ENCODE peak calls at places on chromosomes 12 and 14, in seven cellular contexts. I, L, Q, Z, W, X and G are unnamed samples.

GRCh38 chr12:110556705-110557104 is 26.4 kb downstream of the PPTC7 start:
- DNase-seq in W (no peak), I (no peak), Z (no peak), L (no peak), Q (no peak), X (no peak), G (no peak)

GRCh38 chr12:100359822-100360221 is 2.9 kb downstream of the SLC17A8 start:
- DNase-seq in Z (no peak), L (no peak), I (no peak), X (no peak), Q (no peak), W (no peak), G (no peak)

GRCh38 chr14:102504302-102504950 is 5.2 kb downstream of the ANKRD9 start:
- DNase-seq in Q (no peak), W (no peak), X (no peak), Z (no peak), L (no peak), I (no peak), G (no peak)

GRCh38 chr12:41452838-41453237 is 264.7 kb downstream of the PDZRN4 start:
- DNase-seq in I (no peak), L (peak), W (no peak), X (no peak), Z (no peak), Q (no peak), G (no peak)

GRCh38 chr14:67418368-67419174 is 6.6 kb upstream of the PLEK2 start:
- DNase-seq in Z (peak), W (no peak), Q (no peak), X (peak), I (no peak), L (no peak), G (no peak)

GRCh38 chr14:50020799-50021198 is 95.6 kb downstream of the VCPKMT start:
- DNase-seq in X (no peak), I (no peak), Q (no peak), Z (no peak), L (no peak), W (no peak), G (no peak)

GRCh38 chr12:14390449-14390848 is 25.0 kb downstream of the ATF7IP start:
- DNase-seq in X (no peak), W (no peak), Z (no peak), Q (no peak), L (no peak), I (no peak), G (no peak)

GRCh38 chr12:2355198-2355597 is 302.4 kb downstream of the CACNA1C start:
- DNase-seq in X (no peak), Q (no peak), W (no peak), L (no peak), I (no peak), Z (no peak), G (no peak)

GRCh38 chr12:2324375-2324774 is 271.6 kb downstream of the CACNA1C start:
- DNase-seq in X (peak), Z (peak), Q (no peak), L (no peak), I (no peak), W (no peak), G (no peak)

GRCh38 chr12:47834199-47835016 is 14.7 kb upstream of the HDAC7 start:
- DNase-seq in Q (no peak), X (no peak), L (no peak), W (no peak), Z (no peak), I (no peak), G (no peak)

GRCh38 chr12:132366341-132366861 is 37.0 kb upstream of the GALNT9 start:
- DNase-seq in Q (no peak), I (no peak), L (no peak), W (peak), Z (no peak), X (peak), G (no peak)

GRCh38 chr12:117009759-117010158 is 89.5 kb downstream of the TESC start:
- DNase-seq in W (no peak), L (peak), Q (no peak), X (no peak), I (no peak), Z (no peak), G (no peak)

GRCh38 chr12:52155048-52155868 is 36.6 kb downstream of the KRT80 start:
- DNase-seq in X (no peak), L (no peak), Z (no peak), Q (no peak), I (no peak), W (no peak), G (no peak)

GRCh38 chr12:93029091-93029490 is 100.0 kb upstream of the EEA1 start:
- DNase-seq in W (no peak), I (no peak), Q (no peak), X (no peak), L (no peak), Z (no peak), G (no peak)

GRCh38 chr12:52181757-52182156 is 10.1 kb downstream of the KRT80 start:
- DNase-seq in X (no peak), Z (no peak), Q (no peak), W (no peak), L (peak), I (no peak), G (no peak)

GRCh38 chr14:101554991-101555668 is 6.2 kb upstream of the DIO3 start:
- DNase-seq in W (no peak), X (no peak), L (no peak), Q (no peak), Z (peak), I (no peak), G (no peak)

GRCh38 chr12:98373019-98373554 is 142.3 kb upstream of the TMPO start:
- DNase-seq in Z (no peak), I (no peak), W (no peak), X (no peak), Q (no peak), L (peak), G (peak)

GRCh38 chr14:61337893-61338292 is 16.5 kb downstream of the PRKCH start:
- DNase-seq in Q (no peak), L (no peak), X (no peak), Z (peak), W (no peak), I (no peak), G (no peak)

GRCh38 chr12:107597695-107598410 is 87.7 kb upstream of the PWP1 start:
- DNase-seq in Q (no peak), X (no peak), Z (no peak), W (no peak), L (no peak), I (peak), G (no peak)

GRCh38 chr14:61565181-61565580 is 130.1 kb upstream of the HIF1A start:
- DNase-seq in W (no peak), Z (no peak), L (no peak), I (no peak), Q (no peak), X (no peak), G (no peak)

GRCh38 chr14:69712637-69713088 is 54.3 kb upstream of the SRSF5 start:
- DNase-seq in L (peak), Z (peak), Q (no peak), W (no peak), X (peak), I (no peak), G (peak)

GRCh38 chr12:11677024-11677423 is 27.6 kb downstream of the ETV6 start:
- DNase-seq in Z (no peak), Q (no peak), X (no peak), W (no peak), I (no peak), L (no peak), G (no peak)

GRCh38 chr14:101428409-101428808 is 132.9 kb upstream of the DIO3 start:
- DNase-seq in Q (no peak), X (no peak), I (no peak), Z (no peak), L (no peak), W (no peak), G (no peak)

GRCh38 chr12:116639765-116640164 is 80.6 kb downstream of the MAP1LC3B2 start:
- DNase-seq in I (no peak), Z (no peak), W (no peak), L (no peak), X (no peak), Q (no peak), G (no peak)

GRCh38 chr12:101256271-101256670 is 23.6 kb upstream of the UTP20 start:
- DNase-seq in W (no peak), I (no peak), Q (no peak), L (no peak), Z (no peak), X (no peak), G (no peak)

GRCh38 chr12:65756956-65757511 is 67.2 kb upstream of the HMGA2 start:
- DNase-seq in I (peak), Q (peak), Z (no peak), W (no peak), L (no peak), X (no peak), G (no peak)

DNA sequence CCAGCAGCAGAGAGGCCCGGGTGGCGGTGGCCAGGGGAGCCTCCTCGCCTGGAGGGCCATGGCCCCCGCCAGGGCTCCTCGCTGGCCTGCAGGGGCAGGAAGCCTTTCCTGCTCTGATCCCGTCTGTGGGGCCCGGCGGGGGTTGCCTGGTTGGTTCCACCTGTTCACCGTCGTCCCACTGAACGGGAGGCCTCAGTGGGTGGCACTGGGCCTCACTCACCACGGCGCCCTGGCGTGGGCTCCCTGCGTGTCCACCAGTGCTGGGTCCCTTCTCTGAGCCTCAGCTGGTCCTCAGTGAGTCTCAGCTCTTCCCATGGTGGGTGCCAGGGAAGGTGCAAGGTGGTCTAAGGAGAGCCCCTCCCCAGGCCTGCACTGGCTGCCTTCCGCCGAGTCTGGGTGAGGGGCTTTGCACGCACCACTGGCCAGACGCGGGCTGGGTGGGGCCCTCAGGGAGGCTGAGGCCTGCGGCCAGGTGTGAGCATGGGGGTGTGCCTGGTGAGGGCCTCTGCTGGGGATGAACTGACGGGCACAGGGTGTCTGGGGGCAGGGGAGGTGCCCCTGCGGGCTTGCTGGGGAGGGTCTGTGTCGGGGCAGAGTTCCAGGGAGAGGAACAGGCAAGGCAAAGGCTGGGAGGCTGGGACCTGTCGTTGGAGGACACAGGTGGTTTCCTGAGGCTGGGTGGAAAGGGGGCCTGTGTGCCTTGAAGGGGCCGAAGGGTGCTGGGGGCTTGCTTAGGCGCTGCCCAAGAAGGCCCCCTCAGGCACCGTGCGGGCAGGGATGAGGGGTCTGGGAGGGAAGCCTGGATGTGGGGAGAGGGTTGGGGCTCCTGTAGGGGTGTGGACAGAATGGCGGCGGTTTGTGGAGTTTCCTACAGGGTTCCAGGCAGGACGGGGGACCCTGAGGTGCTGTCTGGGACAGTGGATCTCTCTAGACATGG is 339.8 kb downstream of the TMEM121 start:
- DNase-seq in X (peak), W (no peak), L (no peak), I (no peak), Z (no peak), Q (no peak), G (no peak)
- TF ChIP-seq POLR2AphosphoS5 in X (no peak), W (no peak), L (no peak), I (no peak), Z (no peak), Q (no peak), G (no peak)

DNA sequence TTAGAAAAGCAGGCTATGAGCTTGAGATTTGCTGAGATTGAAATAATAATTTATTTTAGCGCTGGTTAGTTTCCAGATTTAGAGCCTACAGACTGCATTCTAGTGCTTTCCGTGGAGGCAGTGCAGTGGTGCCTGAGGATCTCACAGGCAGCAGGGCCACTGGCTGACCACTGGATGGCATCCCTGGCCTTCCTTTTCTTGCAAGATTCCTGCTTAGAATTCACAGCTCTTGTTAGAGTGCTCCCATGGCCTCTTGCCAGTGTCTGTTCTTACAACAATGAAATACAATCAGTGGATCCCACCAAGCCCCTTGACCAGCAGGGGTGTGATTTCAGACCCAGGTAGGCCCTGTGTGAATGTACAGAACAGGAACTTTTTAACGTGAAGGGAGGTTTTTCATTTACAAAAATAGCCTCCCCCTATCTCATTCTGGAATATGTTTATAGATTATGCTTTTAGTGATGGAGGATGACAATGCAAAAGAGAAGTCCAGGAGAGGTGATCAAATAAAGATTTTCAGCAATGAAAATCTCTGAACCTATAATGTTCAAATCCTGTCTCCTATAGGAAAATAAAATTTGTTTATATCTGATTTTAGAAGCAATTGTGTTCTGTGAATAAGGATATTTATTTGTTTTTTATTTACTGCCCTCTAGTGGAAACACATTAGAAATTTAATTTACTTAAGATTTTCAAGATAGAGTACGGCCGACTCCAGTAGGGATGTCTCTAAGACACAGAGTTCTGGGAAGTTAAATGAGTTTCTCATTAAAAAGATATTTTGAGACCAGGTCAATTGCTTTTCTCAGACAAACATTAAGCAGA is 362.2 kb upstream of the STXBP6 start:
- DNase-seq in I (no peak), X (peak), Q (no peak), L (peak), W (no peak), Z (no peak), G (no peak)
- TF ChIP-seq POLR2AphosphoS5 in I (no peak), X (no peak), Q (no peak), L (no peak), W (no peak), Z (no peak), G (no peak)

GRCh38 chr14:94775082-94775874 is 5.4 kb upstream of the GSC start:
- DNase-seq in W (no peak), I (no peak), Z (no peak), L (peak), Q (no peak), X (no peak), G (no peak)

GRCh38 chr14:94773682-94774211 is 3.8 kb upstream of the GSC start:
- DNase-seq in Z (no peak), I (no peak), L (peak), Q (no peak), W (no peak), X (no peak), G (no peak)

GRCh38 chr14:94771906-94772468 is 2.1 kb upstream of the GSC start:
- DNase-seq in I (no peak), Z (no peak), Q (no peak), L (peak), W (no peak), X (no peak), G (no peak)

GRCh38 chr14:94771191-94771905 is 1.4 kb upstream of the GSC start:
- DNase-seq in L (peak), Q (no peak), W (no peak), Z (no peak), X (no peak), I (no peak), G (no peak)

DNA sequence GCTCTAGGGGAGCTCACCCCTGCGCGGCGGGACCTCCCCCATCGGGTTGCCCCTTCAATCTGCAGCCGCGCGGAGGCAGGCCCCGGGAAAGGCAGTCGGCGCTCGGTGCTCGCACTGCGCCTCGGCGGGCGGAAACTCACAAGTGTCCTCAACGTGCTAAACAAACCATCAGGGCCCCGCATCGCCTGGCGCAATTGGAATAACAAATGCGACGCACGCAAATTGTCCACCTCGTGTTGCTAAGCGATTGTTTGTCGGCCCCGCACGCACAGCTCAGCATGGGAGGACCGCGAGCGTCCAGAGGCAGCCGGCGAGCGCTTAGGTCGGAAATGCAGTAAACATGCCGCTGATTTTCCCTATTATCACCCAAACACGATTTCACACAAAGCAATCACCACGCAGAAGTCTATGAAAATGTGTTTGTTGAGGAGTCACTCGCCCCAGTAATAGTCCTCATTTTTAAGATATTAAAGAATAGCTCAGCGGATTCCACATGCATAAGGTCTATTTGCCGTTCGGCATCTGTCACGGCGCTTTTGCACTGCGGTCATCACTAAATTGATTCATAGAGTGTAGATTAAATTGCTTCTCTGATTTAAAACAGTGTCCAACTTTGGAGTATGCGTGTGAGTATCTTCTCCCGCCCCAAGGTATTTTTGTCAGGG is 3.2 kb upstream of the GSC start:
- DNase-seq in L (peak), W (no peak), X (no peak), Z (no peak), Q (no peak), I (no peak), G (no peak)
- TF ChIP-seq POLR2AphosphoS5 in L (no peak), W (no peak), X (no peak), Z (no peak), Q (no peak), I (no peak), G (no peak)

GRCh38 chr14:80491131-80491530 is 279.8 kb upstream of the DIO2 start:
- DNase-seq in Z (peak), W (no peak), Q (no peak), X (no peak), L (peak), I (peak), G (no peak)
- TF ChIP-seq POLR2AphosphoS5 in Z (no peak), W (no peak), Q (no peak), X (no peak), L (no peak), I (no peak), G (no peak)

GRCh38 chr14:24092960-24093900 is 881 bp upstream of the PCK2 start:
- DNase-seq in I (no peak), Q (no peak), W (no peak), L (no peak), Z (peak), X (peak), G (no peak)
- TF ChIP-seq POLR2AphosphoS5 in I (peak), Q (no peak), W (no peak), L (no peak), Z (no peak), X (no peak), G (no peak)

GRCh38 chr14:73637830-73638229 is 7.0 kb upstream of the DNAL1 start:
- DNase-seq in Z (no peak), Q (no peak), X (no peak), I (no peak), L (no peak), W (no peak), G (no peak)

GRCh38 chr14:73630009-73630780 is 14.6 kb upstream of the DNAL1 start:
- DNase-seq in L (no peak), W (no peak), X (no peak), Z (no peak), Q (no peak), I (no peak), G (no peak)

GRCh38 chr14:73634333-73634833 is 10.4 kb upstream of the DNAL1 start:
- DNase-seq in Q (no peak), L (peak), X (peak), I (no peak), Z (peak), W (no peak), G (no peak)

GRCh38 chr14:73633115-73633514 is 11.7 kb upstream of the DNAL1 start:
- DNase-seq in W (no peak), Q (no peak), Z (no peak), I (no peak), X (no peak), L (no peak), G (no peak)

DNA sequence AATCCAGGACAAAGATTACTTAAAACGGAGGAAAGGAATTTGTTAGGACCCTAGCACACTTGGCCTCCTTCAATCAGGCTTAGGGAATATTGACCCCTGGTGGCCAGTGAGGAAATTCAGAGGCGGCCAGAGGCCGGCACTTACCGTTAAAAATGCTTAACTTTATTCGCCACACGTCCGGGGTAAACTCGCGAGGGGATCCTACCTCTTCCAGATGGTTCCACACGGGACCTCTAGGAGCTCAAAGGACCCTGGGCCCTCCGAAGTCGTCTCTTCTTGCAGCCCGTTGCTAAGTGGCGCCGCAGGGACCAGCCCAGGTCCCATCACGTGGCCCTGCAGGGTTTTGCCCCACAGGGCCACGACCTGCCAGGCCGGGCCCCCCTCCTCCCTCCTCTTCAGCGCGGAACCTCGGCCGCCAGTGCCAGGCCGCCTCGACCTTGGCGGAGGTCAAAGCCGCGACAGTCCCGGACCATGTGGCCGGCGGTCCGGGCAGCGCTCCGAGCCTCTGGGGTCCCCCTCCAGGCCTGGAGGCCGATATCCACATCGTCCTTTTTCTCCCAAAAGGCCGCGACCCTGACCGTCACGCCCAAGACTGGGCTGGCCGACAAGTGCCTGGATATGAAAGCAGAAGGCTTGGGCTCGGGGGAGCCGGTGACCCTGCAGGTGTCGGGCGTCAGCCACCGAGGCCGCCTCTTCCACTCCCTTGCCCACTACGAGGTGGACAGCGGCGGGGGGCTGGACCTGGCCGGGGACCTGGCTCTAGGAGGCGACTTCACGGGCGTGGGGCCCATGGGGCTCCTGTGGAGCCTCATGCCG is 11.1 kb upstream of the DNAL1 start:
- DNase-seq in Z (peak), Q (peak), X (peak), W (peak), I (peak), L (peak), G (no peak)
- TF ChIP-seq POLR2AphosphoS5 in Z (no peak), Q (no peak), X (no peak), W (no peak), I (no peak), L (no peak), G (no peak)